ENCODE peak calls at places on chromosomes 5 and 9, in seven cellular contexts. E is omental fat pad, N is A673, F is HCT116, R is BJ, W is HepG2, L is AG04450. M is an unnamed sample.

GRCh38 chr5:172699999-172700685 is 59.1 kb downstream of the NEURL1B start:
- DNase-seq in N (no peak), L (no peak), W (no peak), E (no peak), R (no peak), F (no peak), M (no peak)

GRCh38 chr5:159353661-159354252 is 23.5 kb upstream of the IL12B start:
- DNase-seq in N (no peak), W (no peak), E (no peak), F (no peak), R (no peak), L (no peak), M (no peak)

GRCh38 chr5:135309391-135310327 is 89.4 kb downstream of the MACROH2A1 start:
- DNase-seq in E (no peak), L (no peak), W (no peak), F (no peak), N (no peak), R (peak), M (peak)

GRCh38 chr9:101437806-101438232 is 2.2 kb upstream of the ALDOB start:
- DNase-seq in W (peak), R (no peak), L (no peak), N (no peak), E (no peak), F (no peak), M (no peak)

GRCh38 chr9:76893395-76893932 is 12.4 kb downstream of the PRUNE2 start:
- DNase-seq in N (no peak), E (no peak), L (no peak), F (no peak), W (no peak), R (no peak), M (no peak)

GRCh38 chr5:37873988-37874387 is 34.1 kb upstream of the GDNF start:
- DNase-seq in N (no peak), W (no peak), L (no peak), R (no peak), E (no peak), F (no peak), M (no peak)

GRCh38 chr9:109107402-109108240 is 12.1 kb downstream of the TMEM245 start:
- DNase-seq in F (peak), N (no peak), W (peak), R (no peak), E (no peak), L (no peak), M (no peak)

GRCh38 chr5:148379340-148379739 is 4.4 kb upstream of the FBXO38 start:
- DNase-seq in W (no peak), R (no peak), L (no peak), N (no peak), F (no peak), E (no peak), M (no peak)

GRCh38 chr5:145233461-145233860 is 601.7 kb downstream of the PRELID2 start:
- DNase-seq in R (no peak), E (no peak), W (no peak), N (no peak), F (no peak), L (no peak), M (no peak)

GRCh38 chr5:143887302-143887638 is 75.3 kb downstream of the HMHB1 start:
- DNase-seq in N (peak), E (peak), R (no peak), L (no peak), F (no peak), W (no peak), M (no peak)

GRCh38 chr5:142813208-142813607 is 43.0 kb downstream of the ARHGAP26 start:
- DNase-seq in E (no peak), F (no peak), R (no peak), N (no peak), L (no peak), W (no peak), M (no peak)

GRCh38 chr9:133951265-133951664 is 40.9 kb downstream of the VAV2 start:
- DNase-seq in N (no peak), F (no peak), E (no peak), W (no peak), L (no peak), R (no peak), M (no peak)

GRCh38 chr9:106653111-106653697 is 209.8 kb upstream of the ZNF462 start:
- DNase-seq in R (no peak), E (no peak), F (no peak), N (no peak), L (no peak), W (no peak), M (no peak)

GRCh38 chr5:169195601-169196000 is 105.3 kb downstream of the SLIT3 start:
- DNase-seq in E (no peak), F (no peak), R (no peak), W (no peak), L (no peak), N (no peak), M (no peak)

GRCh38 chr5:163880307-163880706 is 374.9 kb downstream of the MAT2B start:
- DNase-seq in W (no peak), E (no peak), F (no peak), L (no peak), R (peak), N (no peak), M (no peak)

GRCh38 chr9:136307215-136307750 is 3.4 kb upstream of the CCDC187 start:
- DNase-seq in F (no peak), L (no peak), N (no peak), W (no peak), E (no peak), R (no peak), M (no peak)

GRCh38 chr5:57598756-57599155 is 116.1 kb upstream of the ACTBL2 start:
- DNase-seq in E (no peak), L (peak), W (no peak), R (no peak), N (no peak), F (peak), M (no peak)

GRCh38 chr9:37511006-37511714 is 25.4 kb downstream of the POLR1E start:
- DNase-seq in L (no peak), F (peak), N (peak), E (no peak), W (peak), R (no peak), M (no peak)
- TF ChIP-seq CTCF in L (peak), F (peak), N (no peak), E (no peak), W (peak), R (peak), M (no peak)

GRCh38 chr9:79974806-79975422 is 403.1 kb downstream of the TLE4 start:
- DNase-seq in E (no peak), F (no peak), N (no peak), W (no peak), L (no peak), R (no peak), M (no peak)

GRCh38 chr9:79977510-79978197 is 405.9 kb downstream of the TLE4 start:
- DNase-seq in W (no peak), F (no peak), N (no peak), E (no peak), L (no peak), R (no peak), M (no peak)

GRCh38 chr9:79973627-79974026 is 401.9 kb downstream of the TLE4 start:
- DNase-seq in E (no peak), N (no peak), W (no peak), R (no peak), F (no peak), L (no peak), M (no peak)

GRCh38 chr9:79976501-79977444 is 405.0 kb downstream of the TLE4 start:
- DNase-seq in E (no peak), W (no peak), F (no peak), R (no peak), N (peak), L (no peak), M (no peak)

DNA sequence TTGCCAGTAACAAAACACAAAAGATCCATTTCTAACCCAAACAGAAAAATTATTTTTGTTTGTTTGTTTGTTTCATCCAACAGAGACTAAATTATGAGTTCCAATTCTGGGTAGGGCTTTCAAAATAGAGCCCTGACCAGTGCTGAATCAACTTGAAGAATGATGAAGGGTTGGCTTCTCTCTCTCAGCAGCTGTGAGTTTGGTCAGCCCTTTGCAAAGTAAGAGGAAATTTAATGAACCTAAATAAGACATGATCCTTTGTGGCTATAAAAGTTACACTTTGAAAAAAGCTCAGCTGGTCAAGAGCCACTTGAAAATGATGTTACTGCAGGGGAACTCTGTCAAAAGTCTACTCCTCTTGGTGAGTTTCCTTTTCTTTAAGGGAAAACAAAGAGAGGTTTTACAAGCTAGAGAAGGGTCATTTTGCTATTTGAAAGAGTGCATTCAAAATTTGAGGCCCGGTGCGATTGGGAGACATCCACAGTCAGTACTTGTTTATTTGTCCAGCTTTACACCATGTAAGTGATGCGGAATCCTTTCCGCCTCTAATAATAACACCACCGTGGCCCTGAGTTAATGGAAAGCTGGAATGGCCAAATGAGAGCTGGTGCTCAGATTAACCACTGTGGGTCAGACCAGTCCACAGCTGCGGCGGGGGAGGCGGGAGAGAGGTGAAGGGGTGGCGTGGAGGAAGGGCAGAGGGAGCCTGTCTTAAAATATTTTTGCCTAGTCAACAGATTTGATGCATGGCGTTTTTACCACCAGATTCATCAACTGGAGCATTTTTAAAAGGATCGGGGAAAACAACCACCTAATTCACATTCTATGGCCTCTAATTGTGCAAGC is 403.9 kb downstream of the TLE4 start:
- DNase-seq in F (no peak), N (no peak), L (no peak), R (no peak), W (no peak), E (no peak), M (no peak)
- TF ChIP-seq CTCF in F (no peak), N (no peak), L (no peak), R (no peak), W (no peak), E (no peak), M (no peak)

GRCh38 chr5:36777105-36777757 is 99.3 kb upstream of the NIPBL start:
- DNase-seq in E (no peak), W (peak), F (peak), N (peak), L (peak), R (no peak), M (no peak)
- TF ChIP-seq CTCF in E (no peak), W (peak), F (peak), N (peak), L (peak), R (peak), M (peak)

GRCh38 chr5:125412051-125412560 is 665.7 kb upstream of the ZNF608 start:
- DNase-seq in F (no peak), E (no peak), N (peak), W (no peak), L (no peak), R (no peak), M (no peak)

GRCh38 chr5:125410501-125411162 is 664.2 kb upstream of the ZNF608 start:
- DNase-seq in R (no peak), W (no peak), L (no peak), E (no peak), N (peak), F (no peak), M (no peak)

GRCh38 chr5:125413861-125414260 is 667.4 kb upstream of the ZNF608 start:
- DNase-seq in F (no peak), E (no peak), L (no peak), W (no peak), R (no peak), N (no peak), M (no peak)

GRCh38 chr5:125411163-125412050 is 665.0 kb upstream of the ZNF608 start:
- DNase-seq in L (no peak), F (no peak), W (no peak), N (peak), E (no peak), R (no peak), M (no peak)

GRCh38 chr5:125412561-125413535 is 666.4 kb upstream of the ZNF608 start:
- DNase-seq in F (no peak), E (no peak), L (peak), N (peak), W (peak), R (no peak), M (peak)
- TF ChIP-seq CTCF in F (no peak), E (no peak), L (peak), N (peak), W (peak), R (peak), M (peak)